ENCODE peak calls at places on chromosome 1, in five cellular contexts. A is H1, T is GM12878, W is NT2/D1, I is HepG2. N is an unnamed sample.

GRCh38 chr1:27382950-27383627 is at the start of gene CD164L2:
- DNase-seq in A (peak; percentile 100), T (no peak), W (no peak), I (no peak), N (peak; percentile 49)

GRCh38 chr1:156522443-156522970 is 21.9 kb upstream of the MEF2D start:
- DNase-seq in A (no peak), T (no peak), W (no peak), I (no peak), N (no peak)

GRCh38 chr1:3777647-3778589 is 5.4 kb downstream of the SMIM1 start:
- DNase-seq in A (no peak), T (no peak), W (no peak), I (no peak), N (no peak)

GRCh38 chr1:81407463-81407862 is 393.3 kb upstream of the ADGRL2 start:
- DNase-seq in A (no peak), T (no peak), W (no peak), I (no peak), N (no peak)

GRCh38 chr1:39898648-39899603 is 2.8 kb downstream of the MYCL start:
- DNase-seq in A (peak; percentile 83), T (no peak), W (peak; percentile 94), I (peak; percentile 82), N (peak; percentile 88)

GRCh38 chr1:14371806-14372497 is 226.5 kb upstream of the KAZN start:
- DNase-seq in A (no peak), T (no peak), W (no peak), I (no peak), N (no peak)

GRCh38 chr1:62082456-62083363 is 111.9 kb upstream of the L1TD1 start:
- DNase-seq in A (no peak), T (no peak), W (peak; percentile 50), I (peak; percentile 20), N (peak; percentile 77)

GRCh38 chr1:89762431-89762800 is 58.4 kb upstream of the LRRC8D start:
- DNase-seq in A (peak; percentile 52), T (no peak), W (no peak), I (no peak), N (no peak)

GRCh38 chr1:209384710-209385550 is 198.6 kb upstream of the CAMK1G start:
- DNase-seq in A (no peak), T (no peak), W (no peak), I (no peak), N (no peak)

GRCh38 chr1:153566414-153567371 is 1.0 kb upstream of the S100A2 start:
- DNase-seq in A (peak; percentile 76), T (peak; percentile 37), W (peak; percentile 97), I (peak; percentile 89), N (peak; percentile 62)

GRCh38 chr1:213759359-213760181 is 228.2 kb upstream of the PROX1 start:
- DNase-seq in A (no peak), T (no peak), W (no peak), I (peak; percentile 92), N (no peak)

GRCh38 chr1:41239988-41240610 is 2.0 kb downstream of the SCMH1 start:
- DNase-seq in A (no peak), T (no peak), W (no peak), I (peak; percentile 99), N (peak; percentile 33)

GRCh38 chr1:70847013-70847412 is 200.6 kb downstream of the PTGER3 start:
- DNase-seq in A (no peak), T (no peak), W (peak; percentile 28), I (no peak), N (no peak)

GRCh38 chr1:37420461-37420860 is 53.9 kb upstream of the ZC3H12A start:
- DNase-seq in A (no peak), T (no peak), W (no peak), I (no peak), N (no peak)

GRCh38 chr1:39683591-39684312 is 7.5 kb downstream of the HPCAL4 start:
- DNase-seq in A (peak; percentile 65), T (no peak), W (no peak), I (no peak), N (no peak)

GRCh38 chr1:50427818-50428779 is 4.9 kb upstream of the DMRTA2 start:
- DNase-seq in A (peak; percentile 73), T (no peak), W (no peak), I (no peak), N (no peak)

GRCh38 chr1:76128096-76128495 is 53.5 kb downstream of the ST6GALNAC3 start:
- DNase-seq in A (no peak), T (no peak), W (no peak), I (no peak), N (no peak)

GRCh38 chr1:151981178-151981525 is 12.5 kb downstream of the S100A10 start:
- DNase-seq in A (no peak), T (no peak), W (no peak), I (no peak), N (no peak)

GRCh38 chr1:192702212-192702993 is 66.5 kb downstream of the RGS13 start:
- DNase-seq in A (no peak), T (no peak), W (no peak), I (peak; percentile 87), N (no peak)

GRCh38 chr1:164718821-164719220 is 159.8 kb downstream of the PBX1 start:
- DNase-seq in A (no peak), T (no peak), W (no peak), I (no peak), N (no peak)

GRCh38 chr1:161803181-161803580 is 37.1 kb downstream of the ATF6 start:
- DNase-seq in A (no peak), T (no peak), W (no peak), I (no peak), N (no peak)

GRCh38 chr1:43367026-43367903 is 546 bp downstream of the ELOVL1 start:
- DNase-seq in A (peak; percentile 60), T (no peak), W (peak; percentile 25), I (no peak), N (no peak)

GRCh38 chr1:240500681-240501080 is 111.3 kb downstream of the GREM2 start:
- DNase-seq in A (no peak), T (no peak), W (no peak), I (no peak), N (no peak)

GRCh38 chr1:160779662-160780397 is 16.1 kb upstream of the LY9 start:
- DNase-seq in A (peak; percentile 85), T (no peak), W (peak; percentile 76), I (peak; percentile 58), N (peak; percentile 66)

GRCh38 chr1:172895050-172895460 is 155.7 kb downstream of the TNFSF18 start:
- DNase-seq in A (no peak), T (no peak), W (no peak), I (no peak), N (no peak)

DNA sequence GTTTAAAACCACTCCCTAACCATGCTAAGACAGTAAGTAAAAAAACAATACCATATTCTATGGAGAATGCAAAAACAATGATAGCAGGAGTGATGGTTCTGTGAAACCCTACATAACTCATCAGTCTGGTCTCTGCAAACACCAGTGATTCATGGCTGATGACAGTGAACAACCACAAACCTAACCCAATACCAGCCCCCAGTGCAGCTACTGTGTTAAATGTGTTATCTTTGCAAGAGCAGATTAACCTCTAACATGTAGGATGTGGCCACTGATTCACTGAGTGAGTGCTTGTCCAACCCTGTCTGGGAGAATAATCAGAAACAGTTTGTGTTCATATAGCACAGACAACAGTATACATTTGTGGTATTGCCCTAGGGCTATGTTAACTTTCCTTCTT is 100.2 kb upstream of the COG2 start:
- DNase-seq in A (no peak), T (no peak), W (no peak), I (no peak), N (no peak)
- TF ChIP-seq SUZ12 in A (no peak), T (no peak), W (no peak), I (no peak), N (no peak)

DNA sequence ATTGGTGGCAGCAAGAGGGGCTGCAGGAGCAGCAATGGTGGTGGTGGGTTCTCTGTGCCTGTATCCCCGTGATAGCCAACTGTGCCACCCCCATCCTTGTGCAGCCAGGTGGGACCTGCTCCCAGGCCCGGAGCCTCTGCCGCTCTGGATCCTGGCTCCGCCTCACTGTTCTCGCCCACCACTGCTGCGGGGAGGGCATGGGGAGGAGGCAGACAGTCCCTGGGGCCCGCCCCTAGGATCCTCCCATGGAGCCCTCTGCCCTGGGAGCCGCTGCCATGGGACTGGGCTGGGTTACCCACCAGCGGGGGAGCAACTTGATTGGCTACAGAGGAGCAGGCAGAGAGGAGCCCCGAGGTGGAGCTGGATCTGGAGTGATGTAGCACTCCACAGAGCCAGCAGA is 31.6 kb downstream of the CD1D start:
- DNase-seq in A (peak; percentile 47), T (no peak), W (no peak), I (no peak), N (no peak)
- TF ChIP-seq SUZ12 in A (no peak), T (no peak), W (no peak), I (no peak), N (no peak)

GRCh38 chr1:8078176-8078671 is 52.1 kb upstream of the ERRFI1 start:
- DNase-seq in A (no peak), T (no peak), W (no peak), I (peak; percentile 51), N (no peak)
- TF ChIP-seq SUZ12 in A (no peak), T (no peak), W (no peak), I (no peak), N (no peak)

DNA sequence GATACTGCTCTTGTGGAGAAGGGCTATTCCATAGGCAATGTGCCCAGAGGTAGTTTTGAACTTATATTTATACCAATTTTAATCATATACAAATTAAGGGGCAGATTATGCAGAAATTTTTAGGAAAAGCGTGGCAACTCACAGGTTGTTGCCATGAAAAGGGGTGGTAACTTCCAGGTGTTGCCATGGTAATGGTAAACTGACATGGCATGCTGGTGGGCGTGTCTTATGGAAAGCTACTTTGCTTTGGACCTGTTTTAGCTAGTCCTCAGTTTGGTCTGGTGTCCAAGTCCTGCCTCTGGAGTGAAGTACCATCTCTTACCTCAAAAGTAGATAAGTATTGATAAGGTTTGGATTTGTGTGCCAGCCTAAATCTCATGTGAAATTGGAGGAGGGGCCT is 7.9 kb upstream of the IL23R start:
- DNase-seq in A (no peak), T (no peak), W (no peak), I (no peak), N (no peak)
- TF ChIP-seq SUZ12 in A (no peak), T (no peak), W (no peak), I (no peak), N (no peak)

DNA sequence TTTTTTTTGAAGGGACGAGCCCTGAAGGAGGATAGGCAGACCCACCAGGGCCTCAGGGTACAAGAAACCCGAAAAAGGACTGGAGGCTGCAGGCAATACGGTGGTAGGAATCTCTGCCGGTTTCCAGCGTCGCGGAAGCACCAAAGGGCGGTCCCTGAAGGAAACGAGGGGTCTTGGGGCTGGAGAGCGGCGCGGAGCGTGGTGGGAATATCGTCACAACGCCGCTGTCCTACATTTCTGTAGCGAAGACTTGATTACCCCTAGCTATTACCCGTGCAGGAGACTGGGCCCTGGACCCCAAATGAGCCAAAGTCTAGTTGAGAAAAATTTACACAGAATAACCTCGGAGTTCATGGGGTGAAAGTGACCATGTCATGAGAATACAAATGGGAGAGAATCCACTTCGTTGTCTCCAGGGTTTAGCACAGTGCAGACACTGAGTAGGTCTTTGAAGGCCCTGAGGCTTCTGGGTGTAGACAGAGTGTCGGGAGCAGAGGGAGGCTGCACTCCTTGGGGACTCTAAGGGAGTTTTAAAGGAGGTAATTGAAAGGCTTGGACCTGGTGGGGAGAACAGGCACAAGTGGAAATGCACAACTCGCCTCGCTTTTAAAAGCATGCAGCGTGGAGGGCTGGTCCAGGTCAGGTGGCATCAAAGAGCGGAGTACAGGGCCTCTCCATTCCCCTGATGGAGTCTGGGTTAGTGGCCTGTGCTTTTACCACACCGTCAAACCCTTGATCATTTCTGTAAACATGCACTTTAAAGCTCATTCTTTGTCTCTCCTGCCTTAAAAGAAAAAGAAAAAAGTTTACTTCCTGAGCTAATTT is 1.5 kb downstream of the ATP1A1 start:
- DNase-seq in A (no peak), T (no peak), W (no peak), I (peak; percentile 35), N (no peak)
- TF ChIP-seq SUZ12 in A (no peak), T (no peak), W (no peak), I (no peak), N (no peak)

GRCh38 chr1:57378564-57378963 is 45.3 kb downstream of the DAB1 start:
- DNase-seq in A (no peak), T (no peak), W (no peak), I (no peak), N (no peak)
- TF ChIP-seq SUZ12 in A (no peak), T (no peak), W (no peak), I (no peak), N (no peak)

N was measured in HEK293T.